ENCODE peak calls at places on chromosomes 11 and 22, in seven cellular contexts. F is Peyer's patch, S is COR-L47, A is pancreas, R is NB4, X is GM18507, N is NCI-H187. C is an unnamed sample.
A peak's percentile ranks its signal among the peaks of the same experiment; 100 is the strongest.

GRCh38 chr11:95068549-95068948 is 1.8 kb downstream of the SRSF8 start:
- DNase-seq in F (peak; percentile 91), S (peak; percentile 90), A (no peak), R (peak; percentile 98), X (no peak), N (peak; percentile 16), C (peak; percentile 93)

GRCh38 chr22:46111645-46112306 is 38.5 kb upstream of the PPARA start:
- DNase-seq in F (no peak), S (no peak), A (no peak), R (peak; percentile 27), X (no peak), N (no peak), C (no peak)

GRCh38 chr11:18706330-18707243 is 8.0 kb downstream of the TMEM86A start:
- DNase-seq in F (peak; percentile 77), S (peak; percentile 9), A (no peak), R (no peak), X (no peak), N (peak; percentile 24), C (peak; percentile 40)

GRCh38 chr11:69287968-69288882 is 5.7 kb upstream of the MYEOV start:
- DNase-seq in F (no peak), S (no peak), A (peak; percentile 63), R (no peak), X (no peak), N (no peak), C (no peak)

GRCh38 chr11:130052556-130052955 is 17.1 kb upstream of the APLP2 start:
- DNase-seq in F (no peak), S (no peak), A (no peak), R (no peak), X (no peak), N (no peak), C (no peak)

GRCh38 chr11:94000641-94001040 is 20.5 kb upstream of the HEPHL1 start:
- DNase-seq in F (no peak), S (no peak), A (no peak), R (no peak), X (no peak), N (no peak), C (no peak)

GRCh38 chr11:83613767-83614121 is 327.6 kb upstream of the CCDC90B start:
- DNase-seq in F (no peak), S (no peak), A (no peak), R (no peak), X (no peak), N (peak; percentile 31), C (no peak)

GRCh38 chr11:61975638-61976419 is 8.4 kb upstream of the FTH1 start:
- DNase-seq in F (no peak), S (no peak), A (peak; percentile 44), R (peak; percentile 39), X (no peak), N (no peak), C (no peak)

GRCh38 chr22:32622004-32622761 is 147.6 kb downstream of the FBXO7 start:
- DNase-seq in F (no peak), S (no peak), A (no peak), R (no peak), X (no peak), N (no peak), C (no peak)

GRCh38 chr22:21587803-21588611 is 20.5 kb downstream of the UBE2L3 start:
- DNase-seq in F (peak; percentile 29), S (no peak), A (no peak), R (no peak), X (peak; percentile 60), N (no peak), C (no peak)

C was measured in prostate gland.